ENCODE peak calls at places on chromosomes 3 and 15, in seven cellular contexts. H is HCT116, A is HepG2, B is GM12878, C is K562, R is SK-N-SH, I is H1. P is an unnamed sample.

GRCh38 chr3:46252980-46253379 is 10.7 kb downstream of the CCR3 start:
- DNase-seq in C (no peak), I (no peak), R (no peak), A (no peak), B (no peak), H (no peak), P (no peak)

GRCh38 chr3:105853801-105854432 is 14.9 kb downstream of the CBLB start:
- DNase-seq in I (no peak), A (no peak), B (peak), R (no peak), C (no peak), H (no peak), P (no peak)

GRCh38 chr3:193746832-193747231 is 153.8 kb downstream of the OPA1 start:
- DNase-seq in H (no peak), I (no peak), C (no peak), R (peak), B (no peak), A (no peak), P (no peak)

GRCh38 chr3:32176989-32177701 is 61.3 kb upstream of the CMTM8 start:
- DNase-seq in B (peak), I (peak), H (peak), A (peak), C (peak), R (peak), P (no peak)

GRCh38 chr15:31159837-31160236 is 58.3 kb upstream of the TRPM1 start:
- DNase-seq in R (peak), H (no peak), C (no peak), I (no peak), A (no peak), B (no peak), P (no peak)

GRCh38 chr3:136893848-136894443 is 31.9 kb downstream of the NCK1 start:
- DNase-seq in C (no peak), B (no peak), R (no peak), I (no peak), A (peak), H (no peak), P (no peak)

GRCh38 chr3:42736081-42736480 is 33.5 kb upstream of the HHATL start:
- DNase-seq in I (no peak), C (no peak), A (no peak), R (no peak), H (no peak), B (no peak), P (no peak)

GRCh38 chr15:40097968-40098476 is 10.7 kb downstream of the BMF start:
- DNase-seq in C (peak), H (no peak), I (no peak), B (no peak), R (no peak), A (no peak), P (no peak)

GRCh38 chr3:170730071-170730812 is 139.8 kb downstream of the RPL22L1 start:
- DNase-seq in R (peak), A (no peak), B (no peak), H (no peak), I (no peak), C (peak), P (no peak)

GRCh38 chr15:67732994-67733393 is 92.3 kb upstream of the SKOR1 start:
- DNase-seq in B (no peak), A (no peak), C (no peak), R (no peak), I (no peak), H (no peak), P (no peak)

GRCh38 chr3:144055604-144056003 is 84.0 kb downstream of the DIPK2A start:
- DNase-seq in I (no peak), B (no peak), R (no peak), H (no peak), C (no peak), A (no peak), P (no peak)

DNA sequence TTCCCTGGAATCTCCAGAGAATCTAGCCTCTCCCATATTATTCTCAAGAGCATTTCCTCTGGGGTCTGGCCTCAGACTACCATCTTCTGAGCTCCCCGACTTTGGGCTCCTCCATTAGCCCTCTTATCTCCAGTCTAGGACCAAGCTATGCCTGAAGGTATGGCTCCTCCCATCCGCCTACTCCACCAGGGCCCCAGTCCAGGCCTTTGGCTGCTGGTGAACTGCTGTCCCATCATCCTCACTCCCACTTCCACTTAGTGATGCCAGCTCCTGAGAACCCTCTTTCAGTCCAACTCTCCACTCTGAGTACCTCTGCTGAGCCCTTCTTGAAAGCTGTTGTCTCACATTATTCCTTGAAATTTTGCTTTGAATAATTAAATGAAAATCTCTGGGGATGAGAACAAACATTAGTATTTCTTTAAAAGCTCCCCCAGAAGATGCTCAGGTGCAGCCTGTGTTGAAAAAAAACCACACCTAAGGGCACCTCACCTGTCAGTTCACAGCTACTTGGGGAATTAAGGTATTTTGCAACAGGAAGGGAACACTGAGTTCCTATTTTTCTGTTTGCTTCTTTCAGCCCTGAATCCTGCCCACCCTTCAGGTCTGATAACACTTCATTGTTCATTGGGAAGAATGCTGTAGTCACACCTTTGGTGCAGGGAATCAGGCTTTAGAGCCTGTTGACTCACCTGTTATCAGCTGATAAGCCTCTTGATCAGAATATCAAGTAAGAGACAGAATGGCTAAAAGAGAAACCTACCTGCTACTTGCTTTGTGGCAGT is 9.5 kb downstream of the CLDN18 start:
- DNase-seq in I (no peak), B (no peak), R (no peak), C (no peak), A (no peak), H (no peak), P (no peak)
- TF ChIP-seq JUND in I (no peak), B (no peak), R (no peak), C (no peak), A (no peak), H (no peak), P (no peak)

GRCh38 chr3:148737104-148737525 is 39.4 kb downstream of the AGTR1 start:
- DNase-seq in R (peak), A (peak), C (no peak), B (no peak), H (no peak), I (no peak), P (no peak)
- TF ChIP-seq JUND in R (no peak), A (no peak), C (no peak), B (no peak), H (no peak), I (no peak), P (no peak)

GRCh38 chr15:100727291-100727851 is 125.0 kb downstream of the ASB7 start:
- DNase-seq in A (no peak), C (no peak), H (no peak), I (no peak), B (no peak), R (peak), P (no peak)

GRCh38 chr15:100725121-100726069 is 123.0 kb downstream of the ASB7 start:
- DNase-seq in C (no peak), R (peak), I (no peak), B (no peak), A (no peak), H (no peak), P (no peak)

GRCh38 chr15:100726426-100727190 is 124.2 kb downstream of the ASB7 start:
- DNase-seq in H (no peak), I (no peak), C (no peak), A (no peak), R (peak), B (no peak), P (no peak)

GRCh38 chr15:100728371-100729201 is 126.2 kb downstream of the ASB7 start:
- DNase-seq in R (peak), C (no peak), I (no peak), A (no peak), H (no peak), B (no peak), P (no peak)

DNA sequence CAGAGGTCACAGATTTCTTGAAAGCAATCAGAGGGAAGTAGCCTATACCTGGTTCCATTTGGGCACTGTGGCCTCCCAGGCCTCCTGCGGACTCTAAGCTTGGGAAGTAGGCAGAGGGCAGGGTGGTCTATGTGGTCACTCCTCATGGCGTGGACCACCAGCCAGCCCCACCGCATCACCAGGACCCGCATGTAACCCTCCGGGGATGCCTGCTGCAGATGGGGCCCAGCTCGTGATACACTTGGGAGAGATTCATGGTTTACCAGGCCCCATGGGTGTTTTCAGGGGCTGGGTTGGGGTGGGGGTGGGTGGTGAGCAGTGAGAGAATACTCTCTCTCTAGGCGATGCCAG is 123.7 kb downstream of the ASB7 start:
- DNase-seq in B (no peak), I (no peak), R (peak), H (no peak), C (no peak), A (no peak), P (no peak)
- TF ChIP-seq JUND in B (no peak), I (no peak), R (no peak), H (no peak), C (no peak), A (no peak), P (no peak)

GRCh38 chr15:90231028-90232017 is 2.4 kb downstream of the CIB1 start:
- DNase-seq in I (no peak), C (no peak), H (no peak), A (no peak), R (no peak), B (peak), P (peak)
- TF ChIP-seq JUND in I (no peak), C (no peak), H (no peak), A (no peak), R (no peak), B (peak), P (no peak)

DNA sequence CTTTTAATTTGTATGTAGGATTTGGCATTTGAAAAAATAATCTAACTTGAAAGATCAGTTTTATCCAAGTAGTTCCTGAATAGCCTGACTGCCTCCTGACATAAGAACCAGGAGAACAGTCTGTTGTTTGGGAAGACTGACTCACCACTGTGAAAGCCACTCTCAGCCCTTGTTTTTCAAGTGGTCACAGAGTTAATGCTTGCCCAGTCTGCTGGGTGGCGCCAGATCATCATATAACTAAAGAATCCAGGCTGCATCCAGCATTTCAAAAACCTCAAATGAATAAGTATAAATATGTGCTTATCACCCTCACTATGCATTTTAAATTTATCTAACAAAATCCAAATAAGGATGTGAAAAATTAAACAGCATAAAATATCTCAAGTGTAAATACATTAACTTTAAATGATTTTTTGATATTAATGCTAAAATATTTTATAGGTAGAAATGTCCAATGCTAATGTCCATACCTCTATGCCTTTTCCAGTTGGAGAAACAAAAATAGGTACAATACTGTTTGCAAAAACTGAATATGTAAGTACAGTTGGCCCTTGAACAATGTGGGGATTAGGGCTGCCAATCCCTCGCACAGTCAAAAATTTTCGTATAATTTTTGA is 26.9 kb upstream of the ZBBX start:
- DNase-seq in A (peak), B (no peak), C (no peak), H (peak), R (peak), I (peak), P (peak)
- TF ChIP-seq JUND in A (no peak), B (no peak), C (no peak), H (no peak), R (no peak), I (peak), P (no peak)

P was measured in T47D.